ENCODE peak calls at places on chromosome 1, in five cellular contexts. A is A549, Q is H1, E is K562, Z is HepG2. S is an unnamed sample.

GRCh38 chr1:238861342-238861741 is 525.0 kb upstream of the CHRM3 start:
- DNase-seq in A (no peak), Q (no peak), E (no peak), Z (no peak), S (no peak)

GRCh38 chr1:39959651-39960333 is 4.8 kb downstream of the MFSD2A start:
- DNase-seq in A (no peak), Q (no peak), E (no peak), Z (no peak), S (no peak)

GRCh38 chr1:25907473-25908058 is 1.3 kb upstream of the STMN1 start:
- DNase-seq in A (no peak), Q (no peak), E (no peak), Z (no peak), S (no peak)

GRCh38 chr1:90723561-90724108 is 6.5 kb upstream of the BARHL2 start:
- DNase-seq in A (no peak), Q (no peak), E (no peak), Z (no peak), S (no peak)

GRCh38 chr1:176996455-176997090 is 167.9 kb downstream of the ASTN1 start:
- DNase-seq in A (no peak), Q (peak; percentile 10), E (no peak), Z (no peak), S (no peak)

GRCh38 chr1:152774875-152775274 is at the start of gene LCE1F:
- DNase-seq in A (no peak), Q (no peak), E (no peak), Z (peak; percentile 8), S (no peak)

GRCh38 chr1:40748841-40749718 is 34.5 kb upstream of the KCNQ4 start:
- DNase-seq in A (no peak), Q (no peak), E (no peak), Z (no peak), S (no peak)

GRCh38 chr1:92211166-92211565 is 6.5 kb upstream of the C1orf146 start:
- DNase-seq in A (no peak), Q (no peak), E (no peak), Z (no peak), S (no peak)

GRCh38 chr1:17419626-17420328 is 19.7 kb downstream of the RCC2 start:
- DNase-seq in A (peak; percentile 67), Q (peak; percentile 67), E (peak; percentile 81), Z (no peak), S (no peak)

GRCh38 chr1:207088731-207089626 is at the start of gene C4BPB:
- DNase-seq in A (no peak), Q (no peak), E (no peak), Z (peak; percentile 95), S (no peak)

GRCh38 chr1:10629816-10630571 is 155.2 kb downstream of the PEX14 start:
- DNase-seq in A (no peak), Q (no peak), E (no peak), Z (no peak), S (no peak)
- TF ChIP-seq HDAC2 in A (no peak), Q (no peak), E (no peak), Z (no peak), S (no peak)

DNA sequence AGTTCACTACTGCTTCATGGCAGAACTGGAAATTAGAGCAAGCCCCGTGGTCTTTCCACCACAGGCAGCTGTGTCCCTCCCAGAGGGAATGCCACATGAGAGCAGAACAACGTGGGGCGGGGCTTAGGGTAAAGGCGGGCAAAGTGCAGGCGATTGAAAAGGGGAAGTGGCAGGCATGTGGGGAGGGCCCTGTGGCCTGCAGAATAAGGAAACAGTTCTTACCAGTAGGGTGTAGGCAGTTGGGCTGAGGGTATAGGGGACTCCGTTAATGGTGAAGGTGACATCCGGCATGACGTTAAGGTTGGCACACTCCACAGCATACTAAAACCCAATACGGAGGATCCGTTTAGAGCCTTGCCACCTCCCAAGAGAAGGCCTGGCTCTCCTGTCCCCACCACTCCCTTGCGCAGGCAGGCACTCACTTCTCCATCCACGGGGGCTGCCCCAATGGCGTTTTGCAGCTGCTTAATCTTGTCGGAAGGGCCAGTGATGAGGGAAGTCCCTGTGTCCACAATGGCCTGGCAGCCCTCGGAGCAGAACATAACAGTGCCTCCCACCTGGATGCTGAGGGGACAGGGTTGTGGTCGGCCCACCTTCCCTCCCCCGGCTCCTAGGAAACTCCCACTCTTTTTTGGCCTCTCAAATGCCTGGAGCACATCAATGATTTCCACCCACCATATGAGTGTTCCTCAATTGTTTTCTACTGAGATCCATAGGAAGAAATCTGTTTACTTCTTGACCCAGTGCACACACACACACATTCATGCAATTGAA is 9.1 kb upstream of the RAB7B start:
- DNase-seq in A (no peak), Q (no peak), E (no peak), Z (peak; percentile 29), S (peak; percentile 66)
- TF ChIP-seq HDAC2 in A (no peak), Q (no peak), E (no peak), Z (no peak), S (no peak)

DNA sequence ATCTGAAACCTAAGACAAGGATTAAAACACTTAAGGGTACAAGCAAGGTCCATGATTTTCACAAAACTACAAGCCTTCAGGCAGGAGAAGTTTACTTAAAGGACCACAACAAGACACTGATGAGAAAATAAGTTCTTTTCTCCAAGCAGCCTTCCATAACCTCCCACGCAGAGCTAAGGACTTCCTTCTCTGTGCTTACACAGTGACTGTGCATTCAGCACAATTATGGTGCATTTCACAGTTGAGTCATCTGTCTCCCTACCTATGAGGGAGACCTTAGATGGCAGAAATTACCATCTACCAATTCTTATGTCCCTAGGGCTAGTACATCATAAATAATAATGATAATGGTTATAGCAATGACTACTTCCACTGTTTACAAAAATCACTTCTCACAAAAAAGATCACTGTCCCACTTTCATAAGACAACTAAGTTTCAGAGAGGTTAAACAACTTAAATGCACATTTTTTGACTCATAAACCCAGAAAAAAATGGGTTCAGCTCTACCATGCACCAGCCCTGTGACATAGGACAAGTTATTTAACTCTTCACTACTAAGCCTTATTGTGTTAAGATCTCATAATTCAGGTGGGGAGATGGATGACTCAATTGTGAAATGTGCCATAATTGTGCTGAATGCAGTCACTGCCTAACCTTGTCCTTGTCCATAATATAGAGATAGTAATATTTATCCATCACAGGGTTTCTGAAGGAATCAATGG is 45.3 kb downstream of the TARBP1 start:
- DNase-seq in A (no peak), Q (no peak), E (peak; percentile 50), Z (no peak), S (peak; percentile 26)
- TF ChIP-seq HDAC2 in A (no peak), Q (no peak), E (peak; percentile 55), Z (no peak), S (no peak)

GRCh38 chr1:179166663-179167417 is 62.6 kb downstream of the ABL2 start:
- DNase-seq in A (no peak), Q (no peak), E (no peak), Z (no peak), S (no peak)
- TF ChIP-seq HDAC2 in A (no peak), Q (no peak), E (no peak), Z (no peak), S (no peak)

S was measured in GM12878.